ENCODE peak calls at places on chromosomes 11 and 22, in seven cellular contexts. One of them, this sample, is unnamed.

GRCh38 chr22:43142881-43143562 is at the start of gene MCAT:
- DNase-seq in IMR-90: peak; percentile 68
- DNase-seq in HCT116: no peak
- DNase-seq in CD8-positive, alpha-beta T cell: peak; percentile 62
- DNase-seq in RWPE1: peak; percentile 54
- DNase-seq in fibroblast of lung: peak; percentile 72
- DNase-seq in H9: peak; percentile 75
- DNase-seq in this sample: no peak

GRCh38 chr11:78995166-78995565 is 420.5 kb upstream of the NARS2 start:
- DNase-seq in IMR-90: no peak
- DNase-seq in HCT116: no peak
- DNase-seq in CD8-positive, alpha-beta T cell: no peak
- DNase-seq in RWPE1: no peak
- DNase-seq in fibroblast of lung: no peak
- DNase-seq in H9: no peak
- DNase-seq in this sample: no peak

GRCh38 chr11:23956586-23956985 is 540.3 kb upstream of the LUZP2 start:
- DNase-seq in IMR-90: peak; percentile 56
- DNase-seq in HCT116: no peak
- DNase-seq in CD8-positive, alpha-beta T cell: no peak
- DNase-seq in RWPE1: no peak
- DNase-seq in fibroblast of lung: no peak
- DNase-seq in H9: no peak
- DNase-seq in this sample: no peak

GRCh38 chr11:118939948-118940598 is 14.3 kb upstream of the BCL9L start:
- DNase-seq in IMR-90: no peak
- DNase-seq in HCT116: no peak
- DNase-seq in CD8-positive, alpha-beta T cell: no peak
- DNase-seq in RWPE1: no peak
- DNase-seq in fibroblast of lung: peak; percentile 23
- DNase-seq in H9: peak; percentile 62
- DNase-seq in this sample: no peak

GRCh38 chr11:80586464-80586863 is 1145.6 kb upstream of the TENM4 start:
- DNase-seq in IMR-90: peak; percentile 4
- DNase-seq in HCT116: no peak
- DNase-seq in CD8-positive, alpha-beta T cell: no peak
- DNase-seq in RWPE1: peak; percentile 16
- DNase-seq in fibroblast of lung: peak; percentile 71
- DNase-seq in H9: no peak
- DNase-seq in this sample: no peak

GRCh38 chr22:50118557-50119168 is 28.9 kb downstream of the MOV10L1 start:
- DNase-seq in IMR-90: peak; percentile 100
- DNase-seq in HCT116: no peak
- DNase-seq in CD8-positive, alpha-beta T cell: no peak
- DNase-seq in RWPE1: no peak
- DNase-seq in fibroblast of lung: peak; percentile 99
- DNase-seq in H9: no peak
- DNase-seq in this sample: no peak

GRCh38 chr11:86660011-86660595 is 12.3 kb downstream of the ME3 start:
- DNase-seq in IMR-90: peak; percentile 77
- DNase-seq in HCT116: no peak
- DNase-seq in CD8-positive, alpha-beta T cell: no peak
- DNase-seq in RWPE1: peak; percentile 30
- DNase-seq in fibroblast of lung: peak; percentile 84
- DNase-seq in H9: no peak
- DNase-seq in this sample: no peak

GRCh38 chr22:30918761-30919160 is 49.8 kb downstream of the MORC2 start:
- DNase-seq in IMR-90: no peak
- DNase-seq in HCT116: no peak
- DNase-seq in CD8-positive, alpha-beta T cell: no peak
- DNase-seq in RWPE1: no peak
- DNase-seq in fibroblast of lung: no peak
- DNase-seq in H9: no peak
- DNase-seq in this sample: no peak

GRCh38 chr22:31211862-31212730 is at the start of gene LIMK2:
- DNase-seq in IMR-90: peak; percentile 73
- DNase-seq in HCT116: peak; percentile 76
- DNase-seq in CD8-positive, alpha-beta T cell: peak; percentile 93
- DNase-seq in RWPE1: peak; percentile 86
- DNase-seq in fibroblast of lung: peak; percentile 79
- DNase-seq in H9: peak; percentile 97
- DNase-seq in this sample: peak; percentile 74

GRCh38 chr22:19555651-19556050 is 31.4 kb upstream of the CLDN5 start:
- DNase-seq in IMR-90: no peak
- DNase-seq in HCT116: no peak
- DNase-seq in CD8-positive, alpha-beta T cell: no peak
- DNase-seq in RWPE1: no peak
- DNase-seq in fibroblast of lung: no peak
- DNase-seq in H9: no peak
- DNase-seq in this sample: no peak

GRCh38 chr11:1757861-1758610 is 5.7 kb downstream of the CTSD start:
- DNase-seq in IMR-90: no peak
- DNase-seq in HCT116: no peak
- DNase-seq in CD8-positive, alpha-beta T cell: no peak
- DNase-seq in RWPE1: no peak
- DNase-seq in fibroblast of lung: no peak
- DNase-seq in H9: no peak
- DNase-seq in this sample: no peak

GRCh38 chr11:83663446-83663845 is 377.3 kb upstream of the CCDC90B start:
- DNase-seq in IMR-90: peak; percentile 5
- DNase-seq in HCT116: no peak
- DNase-seq in CD8-positive, alpha-beta T cell: no peak
- DNase-seq in RWPE1: peak; percentile 2
- DNase-seq in fibroblast of lung: peak; percentile 71
- DNase-seq in H9: no peak
- DNase-seq in this sample: no peak

GRCh38 chr11:92601048-92601447 is 368.4 kb upstream of the MTNR1B start:
- DNase-seq in IMR-90: no peak
- DNase-seq in HCT116: no peak
- DNase-seq in CD8-positive, alpha-beta T cell: no peak
- DNase-seq in RWPE1: no peak
- DNase-seq in fibroblast of lung: no peak
- DNase-seq in H9: no peak
- DNase-seq in this sample: no peak

GRCh38 chr11:6297831-6298230 is 22.5 kb downstream of the CAVIN3 start:
- DNase-seq in IMR-90: no peak
- DNase-seq in HCT116: no peak
- DNase-seq in CD8-positive, alpha-beta T cell: no peak
- DNase-seq in RWPE1: peak; percentile 41
- DNase-seq in fibroblast of lung: no peak
- DNase-seq in H9: no peak
- DNase-seq in this sample: no peak

GRCh38 chr22:41302016-41302767 is 867 bp downstream of the ZC3H7B start:
- DNase-seq in IMR-90: no peak
- DNase-seq in HCT116: no peak
- DNase-seq in CD8-positive, alpha-beta T cell: no peak
- DNase-seq in RWPE1: no peak
- DNase-seq in fibroblast of lung: peak; percentile 33
- DNase-seq in H9: no peak
- DNase-seq in this sample: no peak

GRCh38 chr11:74877132-74877531 is 71.8 kb downstream of the XRRA1 start:
- DNase-seq in IMR-90: peak; percentile 12
- DNase-seq in HCT116: peak; percentile 15
- DNase-seq in CD8-positive, alpha-beta T cell: no peak
- DNase-seq in RWPE1: no peak
- DNase-seq in fibroblast of lung: no peak
- DNase-seq in H9: no peak
- DNase-seq in this sample: no peak

GRCh38 chr11:40306938-40307548 is 1152.4 kb downstream of the LRRC4C start:
- DNase-seq in IMR-90: peak; percentile 63
- DNase-seq in HCT116: no peak
- DNase-seq in CD8-positive, alpha-beta T cell: no peak
- DNase-seq in RWPE1: peak; percentile 78
- DNase-seq in fibroblast of lung: peak; percentile 52
- DNase-seq in H9: no peak
- DNase-seq in this sample: no peak

GRCh38 chr22:50473088-50473487 is 1.7 kb downstream of the SBF1 start:
- DNase-seq in IMR-90: no peak
- DNase-seq in HCT116: peak; percentile 43
- DNase-seq in CD8-positive, alpha-beta T cell: no peak
- DNase-seq in RWPE1: no peak
- DNase-seq in fibroblast of lung: no peak
- DNase-seq in H9: no peak
- DNase-seq in this sample: no peak

GRCh38 chr22:43926349-43926710 is 2.7 kb downstream of the PNPLA3 start:
- DNase-seq in IMR-90: no peak
- DNase-seq in HCT116: no peak
- DNase-seq in CD8-positive, alpha-beta T cell: no peak
- DNase-seq in RWPE1: peak; percentile 39
- DNase-seq in fibroblast of lung: peak; percentile 42
- DNase-seq in H9: no peak
- DNase-seq in this sample: no peak

GRCh38 chr11:68954970-68955958 is 25.5 kb downstream of the MRGPRD start:
- DNase-seq in IMR-90: peak; percentile 45
- DNase-seq in HCT116: no peak
- DNase-seq in CD8-positive, alpha-beta T cell: no peak
- DNase-seq in RWPE1: no peak
- DNase-seq in fibroblast of lung: peak; percentile 32
- DNase-seq in H9: peak; percentile 44
- DNase-seq in this sample: no peak

GRCh38 chr11:92125316-92125715 is 99.3 kb upstream of the FAT3 start:
- DNase-seq in IMR-90: no peak
- DNase-seq in HCT116: no peak
- DNase-seq in CD8-positive, alpha-beta T cell: no peak
- DNase-seq in RWPE1: no peak
- DNase-seq in fibroblast of lung: peak; percentile 53
- DNase-seq in H9: no peak
- DNase-seq in this sample: no peak

GRCh38 chr11:12269446-12270214 is 107.7 kb upstream of the PARVA start:
- DNase-seq in IMR-90: no peak
- DNase-seq in HCT116: no peak
- DNase-seq in CD8-positive, alpha-beta T cell: no peak
- DNase-seq in RWPE1: no peak
- DNase-seq in fibroblast of lung: no peak
- DNase-seq in H9: no peak
- DNase-seq in this sample: no peak

GRCh38 chr11:78132475-78132874 is 7.0 kb downstream of the ALG8 start:
- DNase-seq in IMR-90: no peak
- DNase-seq in HCT116: no peak
- DNase-seq in CD8-positive, alpha-beta T cell: no peak
- DNase-seq in RWPE1: no peak
- DNase-seq in fibroblast of lung: no peak
- DNase-seq in H9: no peak
- DNase-seq in this sample: no peak

GRCh38 chr22:39933741-39934140 is 26.5 kb upstream of the TMA7B start:
- DNase-seq in IMR-90: no peak
- DNase-seq in HCT116: no peak
- DNase-seq in CD8-positive, alpha-beta T cell: no peak
- DNase-seq in RWPE1: no peak
- DNase-seq in fibroblast of lung: no peak
- DNase-seq in H9: no peak
- DNase-seq in this sample: no peak

GRCh38 chr22:42716649-42717127 is 4.0 kb downstream of the A4GALT start:
- DNase-seq in IMR-90: no peak
- DNase-seq in HCT116: no peak
- DNase-seq in CD8-positive, alpha-beta T cell: no peak
- DNase-seq in RWPE1: no peak
- DNase-seq in fibroblast of lung: no peak
- DNase-seq in H9: no peak
- DNase-seq in this sample: no peak

GRCh38 chr11:2097356-2097997 is 41.7 kb downstream of the IGF2 start:
- DNase-seq in IMR-90: peak; percentile 82
- DNase-seq in HCT116: no peak
- DNase-seq in CD8-positive, alpha-beta T cell: no peak
- DNase-seq in RWPE1: no peak
- DNase-seq in fibroblast of lung: peak; percentile 76
- DNase-seq in H9: peak; percentile 76
- DNase-seq in this sample: no peak

GRCh38 chr11:133082851-133083488 is 449.3 kb downstream of the OPCML start:
- DNase-seq in IMR-90: peak; percentile 17
- DNase-seq in HCT116: no peak
- DNase-seq in CD8-positive, alpha-beta T cell: peak; percentile 5
- DNase-seq in RWPE1: peak; percentile 14
- DNase-seq in fibroblast of lung: peak; percentile 45
- DNase-seq in H9: peak; percentile 89
- DNase-seq in this sample: no peak

GRCh38 chr11:61495801-61496601 is 12.5 kb upstream of the LRRC10B start:
- DNase-seq in IMR-90: peak; percentile 61
- DNase-seq in HCT116: no peak
- DNase-seq in CD8-positive, alpha-beta T cell: no peak
- DNase-seq in RWPE1: no peak
- DNase-seq in fibroblast of lung: no peak
- DNase-seq in H9: no peak
- DNase-seq in this sample: no peak

GRCh38 chr22:44362249-44363040 is 49.7 kb upstream of the SHISAL1 start:
- DNase-seq in IMR-90: peak; percentile 52
- DNase-seq in HCT116: no peak
- DNase-seq in CD8-positive, alpha-beta T cell: no peak
- DNase-seq in RWPE1: no peak
- DNase-seq in fibroblast of lung: no peak
- DNase-seq in H9: no peak
- DNase-seq in this sample: no peak

DNA sequence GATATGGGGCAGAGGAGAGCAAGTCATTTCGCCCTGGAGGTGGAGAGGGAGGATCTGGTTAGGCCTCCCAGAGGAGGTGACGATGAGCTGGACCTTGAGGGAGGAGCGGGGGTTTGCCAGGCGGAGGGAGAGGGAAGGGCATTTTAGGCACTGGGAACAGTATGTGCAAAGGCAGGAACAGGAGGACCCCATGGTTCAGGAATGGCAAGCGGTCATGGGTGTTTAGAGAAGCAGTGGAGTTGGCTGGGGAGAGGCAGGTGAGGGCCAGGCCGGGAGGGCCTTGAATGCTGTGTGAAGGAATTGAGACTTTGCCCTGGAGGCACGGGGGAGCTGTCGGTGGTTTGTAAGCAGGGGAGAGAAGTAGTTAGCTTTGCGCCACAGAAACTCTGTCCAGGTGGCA is 10.3 kb downstream of the PRDM11 start:
- DNase-seq in IMR-90: no peak
- DNase-seq in HCT116: no peak
- DNase-seq in CD8-positive, alpha-beta T cell: no peak
- DNase-seq in RWPE1: no peak
- DNase-seq in fibroblast of lung: no peak
- DNase-seq in H9: no peak
- DNase-seq in this sample: no peak
- TF ChIP-seq CTCF in IMR-90: no peak
- TF ChIP-seq CTCF in HCT116: no peak
- TF ChIP-seq CTCF in CD8-positive, alpha-beta T cell: no peak
- TF ChIP-seq CTCF in RWPE1: no peak
- TF ChIP-seq CTCF in fibroblast of lung: no peak
- TF ChIP-seq CTCF in H9: no peak
- TF ChIP-seq CTCF in this sample: no peak

GRCh38 chr11:120331301-120331966 is 4.8 kb upstream of the ARHGEF12 start:
- DNase-seq in IMR-90: peak; percentile 91
- DNase-seq in HCT116: no peak
- DNase-seq in CD8-positive, alpha-beta T cell: no peak
- DNase-seq in RWPE1: peak; percentile 84
- DNase-seq in fibroblast of lung: peak; percentile 94
- DNase-seq in H9: no peak
- DNase-seq in this sample: no peak
- H3K27ac ChIP-seq in IMR-90: peak overlapping the region; percentile 80
- H3K27ac ChIP-seq in HCT116: peak overlapping the region; percentile 72
- H3K27ac ChIP-seq in CD8-positive, alpha-beta T cell: no peak overlapping the region
- H3K27ac ChIP-seq in RWPE1: peak overlapping the region; percentile 64
- H3K27ac ChIP-seq in fibroblast of lung: peak overlapping the region; percentile 62
- H3K27ac ChIP-seq in H9: no peak overlapping the region
- H3K27ac ChIP-seq in this sample: peak overlapping the region; percentile 100

GRCh38 chr11:46446343-46446751 is 54.8 kb upstream of the CHRM4 start:
- DNase-seq in IMR-90: peak; percentile 52
- DNase-seq in HCT116: no peak
- DNase-seq in CD8-positive, alpha-beta T cell: no peak
- DNase-seq in RWPE1: no peak
- DNase-seq in fibroblast of lung: peak; percentile 23
- DNase-seq in H9: no peak
- DNase-seq in this sample: no peak
- TF ChIP-seq CTCF in IMR-90: peak; percentile 43
- TF ChIP-seq CTCF in HCT116: no peak
- TF ChIP-seq CTCF in CD8-positive, alpha-beta T cell: no peak
- TF ChIP-seq CTCF in RWPE1: no peak
- TF ChIP-seq CTCF in fibroblast of lung: peak; percentile 11
- TF ChIP-seq CTCF in H9: peak; percentile 28
- TF ChIP-seq CTCF in this sample: no peak

GRCh38 chr22:37639070-37639760 is at the start of gene SH3BP1:
- DNase-seq in IMR-90: no peak
- DNase-seq in HCT116: no peak
- DNase-seq in CD8-positive, alpha-beta T cell: no peak
- DNase-seq in RWPE1: no peak
- DNase-seq in fibroblast of lung: peak; percentile 21
- DNase-seq in H9: peak; percentile 88
- DNase-seq in this sample: no peak
- H3K27ac ChIP-seq in IMR-90: peak within 1 kb of the TSS; percentile 66
- H3K27ac ChIP-seq in HCT116: peak within 1 kb of the TSS; percentile 61
- H3K27ac ChIP-seq in CD8-positive, alpha-beta T cell: peak within 1 kb of the TSS; percentile 56
- H3K27ac ChIP-seq in RWPE1: peak within 1 kb of the TSS; percentile 73
- H3K27ac ChIP-seq in fibroblast of lung: no peak within 1 kb of the TSS
- H3K27ac ChIP-seq in H9: no peak within 1 kb of the TSS
- H3K27ac ChIP-seq in this sample: peak within 1 kb of the TSS; percentile 3

This sample was measured in ascending aorta.